ENCODE peak calls at places on chromosomes 5 and 9, in seven cellular contexts. O is LoVo; I is H9; X is H7; V is activated T-helper 1 cell treated with anti-CD3 and anti-CD28 coated beads, Interleukin-2, amount 50 U/mL, for 16 hours; N is cardiac muscle cell; E is stomach. Q is an unnamed sample.

GRCh38 chr9:113148996-113149960 is 1.5 kb upstream of the SLC31A2 start:
- DNase-seq in O (no peak), I (no peak), X (no peak), V (no peak), N (no peak), E (no peak), Q (no peak)

GRCh38 chr5:23506329-23507236 is 826 bp upstream of the PRDM9 start:
- DNase-seq in O (no peak), I (peak), X (peak), V (no peak), N (peak), E (no peak), Q (no peak)

GRCh38 chr9:35225677-35226076 is 63.9 kb downstream of the UNC13B start:
- DNase-seq in O (no peak), I (no peak), X (no peak), V (no peak), N (no peak), E (no peak), Q (no peak)

GRCh38 chr5:149113669-149114068 is 27.6 kb upstream of the ABLIM3 start:
- DNase-seq in O (peak), I (no peak), X (no peak), V (no peak), N (peak), E (no peak), Q (no peak)

GRCh38 chr9:132702254-132702653 is 32.0 kb downstream of the GTF3C4 start:
- DNase-seq in O (no peak), I (no peak), X (no peak), V (no peak), N (no peak), E (no peak), Q (no peak)

GRCh38 chr5:148666353-148666752 is 12.0 kb upstream of the HTR4 start:
- DNase-seq in O (no peak), I (no peak), X (no peak), V (no peak), N (no peak), E (no peak), Q (no peak)

GRCh38 chr5:52997424-52997823 is 8.3 kb downstream of the ITGA2 start:
- DNase-seq in O (no peak), I (no peak), X (no peak), V (no peak), N (no peak), E (no peak), Q (no peak)

GRCh38 chr5:150236981-150237754 is 47.3 kb downstream of the SLC6A7 start:
- DNase-seq in O (no peak), I (no peak), X (no peak), V (no peak), N (no peak), E (no peak), Q (no peak)

GRCh38 chr9:98333703-98334582 is 78.5 kb upstream of the TBC1D2 start:
- DNase-seq in O (peak), I (no peak), X (no peak), V (no peak), N (peak), E (no peak), Q (no peak)

Q was measured in activated CD4-positive, alpha-beta T cell treated with anti-CD3 and anti-CD28 coated beads, Interleukin-2, amount 50 U/mL, for 24 hours.